ENCODE peak calls at places on chromosomes 6 and 20, in five cellular contexts. Y is Calu3; E is caudate nucleus; M is activated naive CD4-positive, alpha-beta T cell treated with anti-CD3 and anti-CD28 coated beads for 36 hours; J is activated CD4-positive, alpha-beta T cell treated with anti-CD3 and anti-CD28 coated beads for 36 hours. S is an unnamed sample.
A peak's percentile ranks its signal among the peaks of the same experiment; 100 is the strongest.

GRCh38 chr20:50376888-50377459 is 133.2 kb upstream of the PTPN1 start:
- DNase-seq in Y (no peak), E (no peak), M (no peak), J (peak; percentile 14), S (no peak)

GRCh38 chr6:118505656-118506055 is 42.4 kb upstream of the PLN start:
- DNase-seq in Y (no peak), E (no peak), M (no peak), J (no peak), S (no peak)

GRCh38 chr20:14337400-14338171 is at the start of gene FLRT3:
- DNase-seq in Y (peak; percentile 77), E (peak; percentile 45), M (peak; percentile 28), J (peak; percentile 47), S (no peak)

GRCh38 chr6:131213501-131213990 is 78.3 kb downstream of the AKAP7 start:
- DNase-seq in Y (no peak), E (no peak), M (no peak), J (no peak), S (no peak)

GRCh38 chr6:14240411-14241166 is 123.0 kb downstream of the CD83 start:
- DNase-seq in Y (no peak), E (no peak), M (no peak), J (no peak), S (no peak)

GRCh38 chr20:675453-676314 is at the start of gene SCRT2:
- DNase-seq in Y (peak; percentile 77), E (peak; percentile 37), M (peak; percentile 71), J (peak; percentile 82), S (peak; percentile 59)

GRCh38 chr6:11197175-11197535 is 35.3 kb downstream of the NEDD9 start:
- DNase-seq in Y (no peak), E (no peak), M (no peak), J (no peak), S (no peak)

GRCh38 chr6:106511274-106512047 is 117.8 kb downstream of the RTN4IP1 start:
- DNase-seq in Y (peak; percentile 46), E (no peak), M (peak; percentile 61), J (peak; percentile 73), S (no peak)

GRCh38 chr6:53437557-53438202 is 88.9 kb upstream of the ELOVL5 start:
- DNase-seq in Y (peak; percentile 50), E (no peak), M (peak; percentile 48), J (peak; percentile 34), S (no peak)

GRCh38 chr6:113654396-113654795 is 202.7 kb upstream of the MARCKS start:
- DNase-seq in Y (peak; percentile 85), E (no peak), M (no peak), J (no peak), S (peak; percentile 61)

GRCh38 chr20:13778827-13779226 is 5.9 kb downstream of the ESF1 start:
- DNase-seq in Y (no peak), E (no peak), M (no peak), J (no peak), S (no peak)

GRCh38 chr6:69456086-69456485 is 340.7 kb downstream of the LMBRD1 start:
- DNase-seq in Y (no peak), E (no peak), M (no peak), J (no peak), S (no peak)

GRCh38 chr6:75234126-75234865 is 9.3 kb downstream of the COX7A2 start:
- DNase-seq in Y (no peak), E (no peak), M (no peak), J (no peak), S (no peak)

GRCh38 chr6:18264338-18265098 is at the start of gene DEK:
- DNase-seq in Y (peak; percentile 72), E (peak; percentile 91), M (peak; percentile 91), J (peak; percentile 91), S (peak; percentile 68)

GRCh38 chr20:3409417-3409816 is 1.9 kb upstream of the DNAAF9 start:
- DNase-seq in Y (no peak), E (no peak), M (no peak), J (no peak), S (no peak)

GRCh38 chr20:33787253-33787891 is 23.8 kb upstream of the CHMP4B start:
- DNase-seq in Y (no peak), E (no peak), M (no peak), J (no peak), S (no peak)

GRCh38 chr6:4809999-4810918 is 34.1 kb downstream of the CDYL start:
- DNase-seq in Y (no peak), E (no peak), M (no peak), J (no peak), S (no peak)